ENCODE peak calls at places on chromosomes 13 and 19, in four cellular contexts. N, V, C and H are unnamed samples.

GRCh38 chr13:32811297-32811800 is 204.9 kb upstream of the KL start:
- DNase-seq in N (no peak), V (no peak), C (peak; percentile 62), H (no peak)

GRCh38 chr19:5145521-5146511 is 176.9 kb downstream of the KDM4B start:
- DNase-seq in N (peak; percentile 10), V (no peak), C (no peak), H (no peak)

GRCh38 chr13:34833562-34834182 is 108.4 kb upstream of the NBEA start:
- DNase-seq in N (peak; percentile 51), V (no peak), C (no peak), H (no peak)

GRCh38 chr13:99984463-99985242 is 3.1 kb downstream of the ZIC2 start:
- DNase-seq in N (peak; percentile 48), V (no peak), C (no peak), H (peak; percentile 5)

GRCh38 chr19:17332677-17333581 is 1.7 kb downstream of the ANO8 start:
- DNase-seq in N (peak; percentile 90), V (peak; percentile 87), C (peak; percentile 40), H (peak; percentile 93)

GRCh38 chr19:38277969-38278680 is 13.8 kb downstream of the SPINT2 start:
- DNase-seq in N (no peak), V (no peak), C (no peak), H (no peak)

GRCh38 chr13:29909975-29910674 is 59.7 kb upstream of the UBL3 start:
- DNase-seq in N (no peak), V (no peak), C (no peak), H (no peak)

GRCh38 chr19:6402834-6403608 is 10.1 kb upstream of the GTF2F1 start:
- DNase-seq in N (no peak), V (peak; percentile 58), C (no peak), H (no peak)

GRCh38 chr13:80475718-80476117 is 134.8 kb upstream of the SPRY2 start:
- DNase-seq in N (no peak), V (no peak), C (no peak), H (no peak)

GRCh38 chr19:435056-435706 is 25.7 kb downstream of the SHC2 start:
- DNase-seq in N (no peak), V (no peak), C (no peak), H (no peak)

GRCh38 chr19:45469835-45470146 is 2.0 kb downstream of the FOSB start:
- DNase-seq in N (peak; percentile 94), V (peak; percentile 85), C (no peak), H (peak; percentile 97)

GRCh38 chr19:54418030-54418929 is 3.0 kb downstream of the TTYH1 start:
- DNase-seq in N (no peak), V (peak; percentile 50), C (no peak), H (no peak)

GRCh38 chr13:107669356-107669755 is 546.0 kb downstream of the LIG4 start:
- DNase-seq in N (no peak), V (no peak), C (no peak), H (no peak)

GRCh38 chr13:36154567-36155231 is 23.5 kb upstream of the DCLK1 start:
- DNase-seq in N (peak; percentile 62), V (no peak), C (no peak), H (no peak)

GRCh38 chr13:112928958-112929777 is 39.8 kb upstream of the MCF2L start:
- DNase-seq in N (no peak), V (peak; percentile 78), C (no peak), H (no peak)

GRCh38 chr19:6362024-6362344 is 653 bp downstream of the CLPP start:
- DNase-seq in N (no peak), V (no peak), C (no peak), H (no peak)

GRCh38 chr13:91085127-91085526 is 262.4 kb upstream of the MIR17HG start:
- DNase-seq in N (no peak), V (no peak), C (no peak), H (no peak)

GRCh38 chr13:20125129-20125782 is 35.6 kb downstream of the GJA3 start:
- DNase-seq in N (no peak), V (no peak), C (no peak), H (no peak)

GRCh38 chr19:54351474-54351873 is 12.5 kb upstream of the LILRA4 start:
- DNase-seq in N (no peak), V (no peak), C (no peak), H (no peak)

GRCh38 chr19:648904-649733 is 9.4 kb downstream of the FGF22 start:
- DNase-seq in N (no peak), V (no peak), C (no peak), H (no peak)

GRCh38 chr19:741506-742131 is 9.3 kb upstream of the MISP start:
- DNase-seq in N (peak; percentile 68), V (peak; percentile 61), C (no peak), H (peak; percentile 73)

GRCh38 chr19:32199501-32200040 is 145.8 kb upstream of the ZNF507 start:
- DNase-seq in N (no peak), V (no peak), C (no peak), H (no peak)

GRCh38 chr13:98450495-98451167 is 126.3 kb downstream of the STK24 start:
- DNase-seq in N (no peak), V (peak; percentile 19), C (no peak), H (no peak)
- TF ChIP-seq CREM in N (no peak), V (no peak), C (no peak), H (no peak)

GRCh38 chr13:22278336-22278929 is 607.6 kb downstream of the FGF9 start:
- DNase-seq in N (peak; percentile 64), V (peak; percentile 2), C (peak; percentile 43), H (no peak)
- TF ChIP-seq CREM in N (no peak), V (no peak), C (no peak), H (no peak)

GRCh38 chr19:13956365-13956744 is 4.0 kb downstream of the DCAF15 start:
- DNase-seq in N (no peak), V (no peak), C (no peak), H (no peak)
- TF ChIP-seq CREM in N (no peak), V (no peak), C (no peak), H (no peak)

GRCh38 chr13:96089749-96090239 is at the start of gene HS6ST3:
- DNase-seq in N (peak; percentile 75), V (no peak), C (no peak), H (no peak)

GRCh38 chr13:96093296-96094006 is 3.5 kb downstream of the HS6ST3 start:
- DNase-seq in N (no peak), V (no peak), C (no peak), H (no peak)

GRCh38 chr13:96091932-96092253 is 2.0 kb downstream of the HS6ST3 start:
- DNase-seq in N (no peak), V (no peak), C (no peak), H (no peak)

GRCh38 chr13:96090240-96091101 is 564 bp downstream of the HS6ST3 start:
- DNase-seq in N (peak; percentile 50), V (no peak), C (no peak), H (no peak)

DNA sequence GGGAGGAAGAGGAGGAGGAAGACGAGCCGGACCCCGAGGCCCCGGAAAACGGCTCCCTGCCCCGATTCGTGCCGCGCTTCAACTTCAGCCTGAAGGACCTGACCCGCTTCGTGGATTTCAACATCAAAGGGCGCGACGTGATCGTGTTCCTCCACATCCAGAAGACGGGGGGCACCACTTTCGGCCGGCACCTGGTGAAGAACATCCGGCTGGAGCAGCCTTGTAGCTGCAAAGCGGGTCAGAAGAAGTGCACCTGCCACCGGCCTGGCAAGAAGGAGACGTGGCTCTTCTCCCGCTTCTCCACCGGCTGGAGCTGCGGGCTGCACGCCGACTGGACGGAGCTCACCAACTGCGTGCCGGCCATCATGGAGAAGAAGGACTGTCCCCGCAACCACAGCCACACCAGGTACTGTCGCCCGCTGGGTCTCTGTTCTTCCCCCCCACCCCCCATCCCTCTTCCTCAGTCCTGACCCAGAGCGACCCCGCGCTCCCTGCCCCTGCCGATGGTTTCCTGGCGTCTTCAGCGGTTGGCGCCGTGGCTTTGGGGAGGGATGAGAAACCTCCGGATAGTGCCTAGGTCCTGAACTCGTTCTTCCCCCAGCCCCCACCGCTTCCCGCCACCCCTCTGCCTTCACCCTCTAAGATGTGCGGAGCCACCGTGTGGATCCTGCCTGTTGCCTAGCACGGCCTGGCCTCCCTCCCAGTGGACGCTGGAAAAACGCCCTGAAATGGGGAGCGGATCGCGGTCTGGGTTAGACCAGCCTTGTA is 1.4 kb downstream of the HS6ST3 start:
- DNase-seq in N (peak; percentile 53), V (no peak), C (no peak), H (no peak)
- TF ChIP-seq CREM in N (no peak), V (no peak), C (no peak), H (no peak)

GRCh38 chr13:43087960-43088580 is 64.7 kb downstream of the DNAJC15 start:
- DNase-seq in N (no peak), V (no peak), C (no peak), H (no peak)
- TF ChIP-seq CREM in N (no peak), V (no peak), C (no peak), H (no peak)

DNA sequence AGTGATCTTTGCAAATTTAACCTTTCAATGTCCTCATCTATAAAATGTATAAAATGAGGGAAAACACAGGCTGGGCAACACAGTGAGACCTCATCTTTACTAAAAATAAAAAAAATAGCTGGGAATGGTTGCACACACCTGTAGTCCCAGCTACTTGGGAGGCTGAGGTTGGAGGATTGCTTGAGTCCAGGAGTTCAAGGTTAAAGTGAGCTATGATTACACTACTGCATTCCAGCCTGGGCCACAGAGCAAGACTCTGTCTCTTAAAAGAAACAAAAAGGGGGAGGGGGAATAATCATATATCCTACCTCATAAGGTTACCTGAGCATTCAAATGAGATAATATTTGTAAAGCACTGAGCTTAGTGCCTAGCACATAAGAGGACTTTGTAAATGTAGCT is 5.8 kb downstream of the MTRF1 start:
- DNase-seq in N (no peak), V (peak; percentile 10), C (no peak), H (no peak)
- TF ChIP-seq CREM in N (no peak), V (no peak), C (no peak), H (no peak)

DNA sequence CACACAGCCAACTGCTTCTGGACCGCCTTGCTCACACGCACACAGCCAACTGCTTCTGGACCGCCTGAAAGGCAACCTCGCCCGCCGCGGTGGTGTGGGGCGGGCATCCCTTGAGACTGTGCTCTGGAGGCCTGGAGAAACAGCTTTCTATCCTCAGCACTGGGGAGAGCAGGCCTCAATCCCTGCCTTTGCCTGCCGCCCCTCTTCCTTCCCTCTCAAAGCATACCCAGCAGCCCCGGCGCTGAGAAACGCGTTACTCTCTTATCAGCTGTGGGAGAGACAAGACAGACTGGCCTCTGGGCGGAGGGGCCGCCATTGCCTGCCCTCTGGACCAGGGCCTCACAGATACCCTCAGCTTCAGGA is 2.9 kb downstream of the LIPE start:
- DNase-seq in N (no peak), V (no peak), C (no peak), H (peak; percentile 26)
- TF ChIP-seq CREM in N (no peak), V (no peak), C (no peak), H (no peak)

DNA sequence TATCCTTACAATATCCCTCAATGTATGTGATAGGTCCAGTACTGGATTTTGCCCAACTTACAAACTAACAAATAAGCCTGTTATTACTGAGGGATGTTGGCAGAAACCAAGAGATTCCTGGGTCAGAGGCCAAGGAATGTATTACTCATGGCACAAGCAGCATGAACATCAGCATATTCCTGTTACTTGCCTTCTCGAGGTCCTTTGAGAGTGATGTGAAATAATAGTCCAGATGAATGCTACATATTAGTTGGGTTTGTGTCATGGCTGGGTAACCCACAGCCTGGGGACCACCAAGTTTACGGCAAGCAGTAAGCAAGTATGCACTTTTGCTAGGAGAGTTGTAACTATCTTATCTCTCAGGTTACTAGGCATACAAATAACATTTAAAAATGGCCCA is 384.5 kb upstream of the GPC6 start:
- DNase-seq in N (no peak), V (no peak), C (no peak), H (no peak)
- TF ChIP-seq CREM in N (no peak), V (no peak), C (no peak), H (no peak)